ENCODE peak calls at places on chromosomes 2 and 18, in five cellular contexts. T is progenitor cell of endocrine pancreas, B is Caco-2, Q is omental fat pad, M is epithelial cell of esophagus. P is an unnamed sample.

GRCh38 chr2:9666306-9666705 is 35.5 kb upstream of the YWHAQ start:
- DNase-seq in T (no peak), Q (no peak), B (no peak), M (no peak), P (no peak)

GRCh38 chr18:57095884-57096283 is 51.0 kb upstream of the BOD1L2 start:
- DNase-seq in B (no peak), T (no peak), Q (no peak), M (no peak), P (no peak)

GRCh38 chr18:42508683-42509347 is 553.8 kb downstream of the PIK3C3 start:
- DNase-seq in T (no peak), Q (no peak), M (no peak), B (no peak), P (no peak)

GRCh38 chr2:45014016-45014702 is 4.9 kb upstream of the SIX2 start:
- DNase-seq in M (peak; percentile 69), Q (no peak), T (peak; percentile 68), B (peak; percentile 38), P (peak; percentile 91)

GRCh38 chr2:52340185-52340584 is 1308.3 kb upstream of the NRXN1 start:
- DNase-seq in T (no peak), B (no peak), Q (no peak), M (no peak), P (no peak)

GRCh38 chr18:13618760-13619438 is 107.5 kb downstream of the FAM210A start:
- DNase-seq in Q (no peak), M (no peak), B (no peak), T (no peak), P (no peak)

GRCh38 chr2:198143793-198144192 is 339.4 kb downstream of the PLCL1 start:
- DNase-seq in B (no peak), T (no peak), Q (no peak), M (no peak), P (no peak)

GRCh38 chr2:231530099-231531085 is at the start of gene NMUR1:
- DNase-seq in Q (peak; percentile 42), M (peak; percentile 25), T (peak; percentile 56), B (no peak), P (no peak)

GRCh38 chr2:37654419-37654818 is 17.0 kb downstream of the CDC42EP3 start:
- DNase-seq in M (no peak), B (no peak), Q (no peak), T (no peak), P (no peak)

GRCh38 chr18:36296591-36297418 is 708 bp upstream of the FHOD3 start:
- DNase-seq in M (peak; percentile 70), Q (no peak), T (peak; percentile 52), B (peak; percentile 49), P (peak; percentile 47)

GRCh38 chr2:45128580-45128997 is 119.3 kb upstream of the SIX2 start:
- DNase-seq in M (peak; percentile 84), T (no peak), B (no peak), Q (peak; percentile 74), P (no peak)

GRCh38 chr2:68764041-68764780 is 29.6 kb downstream of the ARHGAP25 start:
- DNase-seq in T (no peak), M (no peak), Q (no peak), B (no peak), P (no peak)

GRCh38 chr2:107020386-107020785 is 134.4 kb upstream of the ST6GAL2 start:
- DNase-seq in B (no peak), M (no peak), Q (no peak), T (no peak), P (no peak)

DNA sequence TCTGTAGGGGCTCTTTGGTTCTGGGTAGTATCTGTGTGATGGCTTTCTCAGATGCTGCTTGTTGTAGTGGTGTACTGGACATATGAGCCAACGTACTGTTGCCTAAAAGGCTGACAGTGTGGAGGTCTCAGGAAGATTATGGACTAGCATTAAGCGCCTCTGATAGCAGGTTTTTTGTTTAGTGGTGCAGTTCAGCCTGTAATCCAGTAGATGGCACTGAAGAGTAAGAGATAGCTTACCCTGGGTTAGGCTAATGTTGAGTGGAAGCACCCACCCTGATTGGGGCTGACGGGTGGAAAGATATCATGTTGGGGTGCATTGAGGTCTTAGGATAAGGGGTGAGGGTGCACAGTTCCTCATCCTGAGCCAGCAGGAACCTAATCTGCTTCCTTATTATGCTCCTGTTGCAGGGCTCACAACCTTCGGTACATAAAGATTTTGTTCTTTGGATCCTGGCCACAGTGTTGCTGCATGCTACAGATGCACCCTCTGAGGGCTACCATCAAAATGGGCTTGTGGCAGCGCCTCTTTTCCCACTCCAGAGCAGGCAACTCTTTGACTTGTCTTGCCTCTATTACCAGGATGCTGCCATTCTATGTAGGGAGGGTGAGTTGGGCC is 79.6 kb downstream of the MSTN start:
- DNase-seq in M (peak; percentile 3), B (peak; percentile 19), Q (no peak), T (no peak), P (no peak)
- TF ChIP-seq CTCF in M (peak; percentile 42), B (no peak), Q (no peak), T (peak; percentile 25), P (peak; percentile 23)

GRCh38 chr2:28341208-28341891 is 51.3 kb upstream of the FOSL2 start:
- DNase-seq in B (no peak), M (no peak), Q (no peak), T (no peak), P (peak; percentile 60)

GRCh38 chr2:28339516-28340175 is 53.0 kb upstream of the FOSL2 start:
- DNase-seq in M (no peak), B (no peak), T (no peak), Q (no peak), P (no peak)

GRCh38 chr2:28342081-28342967 is 50.3 kb upstream of the FOSL2 start:
- DNase-seq in T (no peak), M (no peak), Q (peak; percentile 48), B (no peak), P (no peak)

GRCh38 chr2:28338754-28339325 is 53.8 kb upstream of the FOSL2 start:
- DNase-seq in Q (no peak), M (peak; percentile 49), T (no peak), B (no peak), P (no peak)

DNA sequence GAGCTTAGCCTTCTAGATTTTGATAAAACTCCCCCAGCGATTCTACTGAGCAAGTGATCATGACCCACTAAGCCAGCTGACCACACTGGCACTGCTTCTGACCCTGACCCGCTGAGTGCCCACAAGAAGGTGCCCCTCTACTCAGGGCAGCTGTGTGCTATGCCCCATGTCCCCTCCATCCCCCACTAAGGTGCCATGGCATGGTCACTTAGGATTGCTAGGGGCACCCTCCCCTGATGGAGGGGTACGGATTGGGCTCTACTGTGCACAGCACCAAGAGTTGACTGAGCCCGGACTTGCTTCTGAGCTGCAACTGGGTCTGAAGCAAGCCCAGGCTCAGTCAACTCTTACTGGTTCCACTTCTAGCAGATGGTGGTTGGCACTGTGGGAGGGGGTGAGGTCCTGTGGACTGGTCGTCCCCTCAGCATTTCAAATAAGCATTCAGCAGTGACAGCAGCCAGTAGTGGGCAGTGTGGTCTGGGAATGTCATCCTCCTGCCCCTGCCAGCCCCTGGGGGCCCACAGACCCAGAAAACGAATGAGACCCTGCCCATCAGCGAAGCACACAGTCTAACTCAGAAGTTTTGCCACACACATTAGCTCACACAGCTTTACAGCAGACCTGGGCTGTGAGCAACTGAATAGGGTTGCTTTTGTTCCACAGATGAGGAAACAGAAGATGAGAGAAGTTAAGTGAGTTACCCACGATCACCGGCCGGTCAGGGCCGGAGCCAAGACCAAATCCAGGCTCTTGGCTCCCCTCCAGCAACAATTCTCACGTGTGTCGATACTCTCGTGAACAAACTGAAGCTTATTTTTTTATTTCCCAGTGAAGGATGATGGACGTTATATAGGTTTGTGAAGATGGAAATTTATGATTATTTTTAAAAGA is 52.1 kb upstream of the FOSL2 start:
- DNase-seq in T (no peak), M (no peak), B (no peak), Q (no peak), P (no peak)
- TF ChIP-seq CTCF in T (no peak), M (no peak), B (no peak), Q (no peak), P (no peak)

GRCh38 chr2:14960686-14961324 is 328.3 kb downstream of the LRATD1 start:
- DNase-seq in T (no peak), B (no peak), M (peak; percentile 67), Q (no peak), P (no peak)
- TF ChIP-seq CTCF in T (no peak), B (no peak), M (peak; percentile 10), Q (no peak), P (no peak)

GRCh38 chr2:173196638-173197037 is 121.0 kb downstream of the MAP3K20 start:
- DNase-seq in T (no peak), B (no peak), Q (no peak), M (no peak), P (no peak)

GRCh38 chr2:173198338-173198737 is 122.7 kb downstream of the MAP3K20 start:
- DNase-seq in M (no peak), Q (no peak), B (no peak), T (no peak), P (no peak)

GRCh38 chr2:173193925-173194324 is 118.3 kb downstream of the MAP3K20 start:
- DNase-seq in B (no peak), Q (no peak), T (no peak), M (peak; percentile 64), P (no peak)

GRCh38 chr2:173195100-173195499 is 119.5 kb downstream of the MAP3K20 start:
- DNase-seq in B (no peak), M (no peak), T (no peak), Q (no peak), P (no peak)

DNA sequence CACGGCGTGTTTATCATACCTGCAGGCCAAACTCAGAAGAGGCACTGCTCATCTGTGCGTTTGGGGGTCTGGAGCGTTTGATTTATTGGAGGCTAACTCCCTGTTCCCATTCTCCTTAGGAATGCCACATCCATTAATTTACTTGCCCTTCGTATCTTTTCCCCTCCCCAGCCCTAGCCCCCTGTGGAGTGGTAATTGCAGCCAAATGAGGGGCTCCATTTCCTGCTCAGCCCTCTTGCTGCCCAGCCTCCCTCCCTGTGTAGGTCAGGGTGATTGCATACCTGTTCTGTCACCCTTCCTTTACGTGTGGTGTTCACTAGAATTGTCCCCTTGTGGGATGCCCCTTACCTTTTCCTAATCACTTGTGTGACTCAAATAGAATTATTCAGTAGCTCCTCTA is 120.4 kb downstream of the MAP3K20 start:
- DNase-seq in B (no peak), T (no peak), M (no peak), Q (no peak), P (no peak)
- TF ChIP-seq CTCF in B (no peak), T (no peak), M (no peak), Q (no peak), P (no peak)